ENCODE peak calls at places on chromosomes 7 and 10, in five cellular contexts. Y is mesendoderm; V is ecto neural progenitor cell; S is activated CD8-positive, alpha-beta memory T cell treated with anti-CD3 and anti-CD28 coated beads for 48 hours; H is T1000. D is an unnamed sample.

GRCh38 chr10:121415017-121415416 is 183.2 kb downstream of the FGFR2 start:
- DNase-seq in Y (no peak), V (no peak), S (no peak), H (no peak), D (no peak)

GRCh38 chr7:1050254-1050906 is 6.0 kb downstream of the GPR146 start:
- DNase-seq in Y (no peak), V (no peak), S (no peak), H (no peak), D (no peak)

GRCh38 chr10:60810437-60811182 is 32.3 kb downstream of the CDK1 start:
- DNase-seq in Y (no peak), V (no peak), S (no peak), H (no peak), D (peak; percentile 59)

GRCh38 chr10:119306514-119306951 is 99.2 kb downstream of the GRK5 start:
- DNase-seq in Y (no peak), V (no peak), S (peak; percentile 45), H (no peak), D (peak; percentile 29)

GRCh38 chr7:120407015-120407414 is 134.0 kb downstream of the KCND2 start:
- DNase-seq in Y (no peak), V (no peak), S (no peak), H (no peak), D (peak; percentile 69)

GRCh38 chr10:88999629-89000028 is 9.0 kb downstream of the FAS start:
- DNase-seq in Y (no peak), V (no peak), S (no peak), H (no peak), D (no peak)

GRCh38 chr10:127802532-127803055 is 65.6 kb downstream of the FOXI2 start:
- DNase-seq in Y (no peak), V (no peak), S (no peak), H (no peak), D (no peak)

GRCh38 chr10:10796774-10797415 is 220.8 kb upstream of the CELF2 start:
- DNase-seq in Y (peak; percentile 73), V (no peak), S (no peak), H (no peak), D (no peak)

GRCh38 chr10:20233423-20233822 is 417.2 kb downstream of the PLXDC2 start:
- DNase-seq in Y (peak; percentile 57), V (no peak), S (no peak), H (no peak), D (no peak)

GRCh38 chr10:36003688-36004087 is 361.6 kb upstream of the FZD8 start:
- DNase-seq in Y (no peak), V (no peak), S (no peak), H (no peak), D (no peak)

GRCh38 chr7:45938626-45939302 is 17.7 kb upstream of the IGFBP3 start:
- DNase-seq in Y (peak; percentile 48), V (no peak), S (no peak), H (no peak), D (no peak)

GRCh38 chr10:112242769-112243168 is 40.4 kb upstream of the TECTB start:
- DNase-seq in Y (no peak), V (no peak), S (no peak), H (no peak), D (no peak)

GRCh38 chr10:112360308-112361270 is 13.3 kb upstream of the ACSL5 start:
- DNase-seq in Y (peak; percentile 43), V (no peak), S (no peak), H (no peak), D (no peak)

GRCh38 chr10:5582736-5583135 is 58.0 kb downstream of the CALML3 start:
- DNase-seq in Y (peak; percentile 74), V (no peak), S (no peak), H (no peak), D (no peak)

GRCh38 chr7:81256991-81257390 is 338.1 kb upstream of the SEMA3C start:
- DNase-seq in Y (peak; percentile 57), V (no peak), S (no peak), H (no peak), D (no peak)

GRCh38 chr10:22252286-22252800 is 34.5 kb upstream of the EBLN1 start:
- DNase-seq in Y (peak; percentile 49), V (peak; percentile 63), S (peak; percentile 50), H (no peak), D (peak; percentile 36)

GRCh38 chr10:7538970-7539694 is 127.6 kb downstream of the ITIH5 start:
- DNase-seq in Y (no peak), V (no peak), S (no peak), H (no peak), D (no peak)

GRCh38 chr10:21508987-21509334 is 16.5 kb downstream of the SKIDA1 start:
- DNase-seq in Y (peak; percentile 74), V (no peak), S (no peak), H (no peak), D (no peak)

GRCh38 chr10:44206127-44206818 is 178.6 kb downstream of the CXCL12 start:
- DNase-seq in Y (no peak), V (no peak), S (no peak), H (no peak), D (no peak)

GRCh38 chr7:50315193-50315592 is 10.7 kb downstream of the IKZF1 start:
- DNase-seq in Y (no peak), V (no peak), S (no peak), H (no peak), D (no peak)

GRCh38 chr7:107125475-107125874 is 43.3 kb upstream of the HBP1 start:
- DNase-seq in Y (no peak), V (no peak), S (no peak), H (no peak), D (no peak)

GRCh38 chr10:70651661-70652060 is 20.6 kb upstream of the ADAMTS14 start:
- DNase-seq in Y (peak; percentile 62), V (no peak), S (no peak), H (no peak), D (peak; percentile 18)

GRCh38 chr7:36652431-36652830 is 71.9 kb downstream of the AOAH start:
- DNase-seq in Y (no peak), V (no peak), S (no peak), H (no peak), D (no peak)

GRCh38 chr7:129255800-129256199 is 31.0 kb downstream of the AHCYL2 start:
- DNase-seq in Y (no peak), V (no peak), S (no peak), H (no peak), D (no peak)

GRCh38 chr10:30013684-30014246 is 45.6 kb downstream of the JCAD start:
- DNase-seq in Y (no peak), V (no peak), S (no peak), H (no peak), D (no peak)

GRCh38 chr7:69932034-69932628 is 333.9 kb downstream of the AUTS2 start:
- DNase-seq in Y (peak; percentile 47), V (no peak), S (no peak), H (peak; percentile 1), D (no peak)

GRCh38 chr7:36303202-36304098 is 86.2 kb upstream of the ANLN start:
- DNase-seq in Y (no peak), V (peak; percentile 60), S (no peak), H (peak; percentile 90), D (no peak)

GRCh38 chr7:63925626-63926460 is 72.8 kb upstream of the ZNF722 start:
- DNase-seq in Y (no peak), V (no peak), S (peak; percentile 55), H (peak; percentile 91), D (no peak)

GRCh38 chr10:51162002-51162401 is 87.7 kb downstream of the PRKG1 start:
- DNase-seq in Y (peak; percentile 81), V (peak; percentile 53), S (no peak), H (no peak), D (no peak)

GRCh38 chr10:69842020-69842419 is 40.3 kb downstream of the COL13A1 start:
- DNase-seq in Y (no peak), V (no peak), S (no peak), H (no peak), D (no peak)

GRCh38 chr7:105350906-105351305 is 37.8 kb downstream of the SRPK2 start:
- DNase-seq in Y (no peak), V (no peak), S (no peak), H (no peak), D (no peak)

GRCh38 chr7:154598405-154598804 is 404.5 kb downstream of the PAXIP1 start:
- DNase-seq in Y (no peak), V (no peak), S (no peak), H (no peak), D (no peak)

GRCh38 chr10:70437721-70438120 is 3.8 kb downstream of the NODAL start:
- DNase-seq in Y (peak; percentile 97), V (no peak), S (no peak), H (no peak), D (no peak)

GRCh38 chr7:140810830-140811556 is 113.7 kb downstream of the BRAF start:
- DNase-seq in Y (peak; percentile 78), V (peak; percentile 61), S (peak; percentile 8), H (peak; percentile 17), D (peak; percentile 68)

GRCh38 chr10:48456361-48456804 is 148.5 kb downstream of the ARHGAP22 start:
- DNase-seq in Y (no peak), V (peak; percentile 40), S (no peak), H (no peak), D (peak; percentile 67)

GRCh38 chr7:147245274-147245673 is 1128.7 kb downstream of the CNTNAP2 start:
- DNase-seq in Y (peak; percentile 74), V (no peak), S (peak; percentile 2), H (no peak), D (peak; percentile 5)

GRCh38 chr10:25231751-25232150 is 57.0 kb downstream of the GPR158 start:
- DNase-seq in Y (no peak), V (no peak), S (no peak), H (no peak), D (no peak)

GRCh38 chr10:22345301-22346086 is at the start of gene SPAG6:
- DNase-seq in Y (peak; percentile 81), V (peak; percentile 85), S (no peak), H (no peak), D (no peak)

GRCh38 chr7:121062684-121063279 is 74.3 kb downstream of the CPED1 start:
- DNase-seq in Y (no peak), V (no peak), S (no peak), H (no peak), D (no peak)